ENCODE peak calls at places on chromosome 7, in eight cellular contexts. V, K, A, C, M, P, G and F are unnamed samples. For H3K4me1, the result is how much of the 10 kb centered on the place peaks cover.

GRCh38 chr7:66043681-66044497 is 31.7 kb upstream of the ASL start:
- DNase-seq in V (no peak), K (peak), A (no peak), C (peak), M (peak), P (peak), G (no peak), F (peak)

GRCh38 chr7:40711706-40712105 is 576.9 kb downstream of the SUGCT start:
- DNase-seq in V (no peak), K (no peak), A (no peak), C (no peak), M (no peak), P (no peak), G (no peak), F (no peak)

GRCh38 chr7:6284055-6284400 is 11.6 kb upstream of the CYTH3 start:
- DNase-seq in V (peak), K (no peak), A (no peak), C (no peak), M (no peak), P (no peak), G (no peak), F (no peak)

GRCh38 chr7:107712906-107713305 is 31.0 kb upstream of the CBLL1 start:
- DNase-seq in V (no peak), K (no peak), A (no peak), C (no peak), M (no peak), P (no peak), G (no peak), F (no peak)

GRCh38 chr7:127252736-127253288 is at the start of gene GRM8:
- DNase-seq in V (peak), K (peak), A (no peak), C (peak), M (peak), P (peak), G (peak), F (peak)

GRCh38 chr7:69654381-69654780 is 56.1 kb downstream of the AUTS2 start:
- DNase-seq in V (peak), K (no peak), A (no peak), C (peak), M (no peak), P (no peak), G (no peak), F (no peak)

GRCh38 chr7:16891338-16891737 is 9.6 kb upstream of the AGR3 start:
- DNase-seq in V (peak), K (no peak), A (peak), C (peak), M (no peak), P (no peak), G (peak), F (no peak)

GRCh38 chr7:81299272-81299671 is 380.4 kb upstream of the SEMA3C start:
- DNase-seq in V (peak), K (no peak), A (no peak), C (no peak), M (no peak), P (no peak), G (no peak), F (no peak)

GRCh38 chr7:76071316-76072242 is 23.7 kb downstream of the MDH2 start:
- DNase-seq in V (no peak), K (no peak), A (no peak), C (no peak), M (peak), P (peak), G (no peak), F (peak)

GRCh38 chr7:127981965-127982364 is 49.3 kb downstream of the LRRC4 start:
- DNase-seq in V (no peak), K (no peak), A (no peak), C (no peak), M (no peak), P (no peak), G (no peak), F (no peak)

GRCh38 chr7:30656006-30656575 is 26.2 kb downstream of the CRHR2 start:
- DNase-seq in V (no peak), K (no peak), A (no peak), C (no peak), M (no peak), P (no peak), G (no peak), F (no peak)

GRCh38 chr7:63067897-63068585 is 930.6 kb upstream of the ZNF722 start:
- DNase-seq in V (no peak), K (peak), A (no peak), C (no peak), M (no peak), P (no peak), G (no peak), F (peak)

GRCh38 chr7:42456756-42457276 is 219.8 kb upstream of the GLI3 start:
- DNase-seq in V (no peak), K (no peak), A (no peak), C (no peak), M (no peak), P (no peak), G (no peak), F (no peak)

GRCh38 chr7:36967387-36967786 is 243.1 kb upstream of the AOAH start:
- DNase-seq in V (peak), K (peak), A (no peak), C (peak), M (no peak), P (peak), G (peak), F (no peak)

GRCh38 chr7:22864855-22865606 is 42.4 kb upstream of the TOMM7 start:
- DNase-seq in V (no peak), K (no peak), A (no peak), C (no peak), M (no peak), P (no peak), G (no peak), F (no peak)

GRCh38 chr7:30780909-30781308 is 9.7 kb downstream of the MINDY4 start:
- DNase-seq in V (no peak), K (no peak), A (no peak), C (no peak), M (no peak), P (no peak), G (no peak), F (no peak)

GRCh38 chr7:8443871-8444756 is 10.7 kb downstream of the NXPH1 start:
- DNase-seq in V (peak), K (no peak), A (no peak), C (no peak), M (peak), P (no peak), G (no peak), F (peak)

GRCh38 chr7:85386460-85386859 is 199.6 kb upstream of the SEMA3D start:
- DNase-seq in V (no peak), K (no peak), A (no peak), C (no peak), M (no peak), P (no peak), G (no peak), F (no peak)

GRCh38 chr7:81960026-81960425 is 190.2 kb upstream of the HGF start:
- DNase-seq in V (no peak), K (no peak), A (no peak), C (no peak), M (no peak), P (no peak), G (no peak), F (no peak)

GRCh38 chr7:154699421-154699820 is 303.5 kb downstream of the PAXIP1 start:
- DNase-seq in V (no peak), K (no peak), A (no peak), C (no peak), M (no peak), P (no peak), G (no peak), F (no peak)

GRCh38 chr7:50304158-50304910 is at the start of gene IKZF1:
- DNase-seq in V (no peak), K (peak), A (no peak), C (peak), M (peak), P (no peak), G (peak), F (peak)

GRCh38 chr7:156152380-156152779 is 340.1 kb upstream of the SHH start:
- DNase-seq in V (no peak), K (no peak), A (no peak), C (no peak), M (no peak), P (no peak), G (no peak), F (no peak)

GRCh38 chr7:128020161-128020560 is 11.1 kb downstream of the LRRC4 start:
- DNase-seq in V (peak), K (peak), A (no peak), C (no peak), M (peak), P (no peak), G (no peak), F (no peak)

GRCh38 chr7:64686493-64687184 is 20.7 kb downstream of the ZNF107 start:
- DNase-seq in V (no peak), K (no peak), A (no peak), C (no peak), M (no peak), P (no peak), G (no peak), F (no peak)

DNA sequence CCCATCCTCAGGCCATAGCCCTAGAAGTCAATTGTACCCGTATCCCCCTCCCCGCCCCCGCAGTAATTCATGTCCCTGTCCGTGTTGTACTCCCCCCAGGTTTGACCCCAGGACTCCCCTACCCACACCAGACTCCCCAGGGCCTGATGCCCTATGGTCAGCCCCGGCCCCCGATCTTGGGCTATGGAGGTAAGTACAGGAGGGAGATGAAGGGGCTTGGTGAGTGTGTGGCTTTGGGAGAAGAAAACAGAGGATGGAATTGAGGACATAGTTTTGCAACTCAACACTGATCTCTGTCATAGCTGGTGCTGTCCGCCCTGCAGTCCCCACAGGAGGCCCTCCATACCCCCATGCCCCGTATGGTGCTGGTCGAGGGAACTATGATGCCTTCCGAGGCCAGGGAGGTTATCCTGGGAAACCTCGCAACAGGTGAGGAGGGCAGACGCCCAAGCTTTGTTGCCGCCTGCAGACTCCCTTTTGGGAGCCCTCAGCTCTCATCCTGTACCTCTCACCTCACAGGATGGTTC is 1.5 kb downstream of the UFSP1 start:
- DNase-seq in V (no peak), K (no peak), A (no peak), C (no peak), M (no peak), P (peak), G (no peak), F (no peak)
- TF ChIP-seq POLR2A in V (peak), K (no peak), A (no peak), C (no peak), M (no peak), P (no peak), G (no peak), F (no peak)

GRCh38 chr7:98785929-98786571 is 83.8 kb downstream of the TMEM130 start:
- DNase-seq in V (peak), K (no peak), A (no peak), C (no peak), M (no peak), P (no peak), G (no peak), F (no peak)
- H3K4me1 ChIP-seq in V (under half), K (under half), A (under half), C (under half), M (under half), P (under half), G (under half), F (under half)

GRCh38 chr7:1925349-1925748 is 255.3 kb downstream of the ELFN1 start:
- DNase-seq in V (peak), K (peak), A (no peak), C (no peak), M (no peak), P (no peak), G (no peak), F (no peak)
- TF ChIP-seq EP300 in V (no peak), K (no peak), A (no peak), C (no peak), M (no peak), P (no peak), G (no peak), F (no peak)

GRCh38 chr7:27587429-27587828 is 75.3 kb downstream of the HIBADH start:
- DNase-seq in V (no peak), K (no peak), A (no peak), C (no peak), M (no peak), P (no peak), G (no peak), F (no peak)
- TF ChIP-seq POLR2A in V (no peak), K (no peak), A (no peak), C (no peak), M (no peak), P (no peak), G (no peak), F (no peak)

DNA sequence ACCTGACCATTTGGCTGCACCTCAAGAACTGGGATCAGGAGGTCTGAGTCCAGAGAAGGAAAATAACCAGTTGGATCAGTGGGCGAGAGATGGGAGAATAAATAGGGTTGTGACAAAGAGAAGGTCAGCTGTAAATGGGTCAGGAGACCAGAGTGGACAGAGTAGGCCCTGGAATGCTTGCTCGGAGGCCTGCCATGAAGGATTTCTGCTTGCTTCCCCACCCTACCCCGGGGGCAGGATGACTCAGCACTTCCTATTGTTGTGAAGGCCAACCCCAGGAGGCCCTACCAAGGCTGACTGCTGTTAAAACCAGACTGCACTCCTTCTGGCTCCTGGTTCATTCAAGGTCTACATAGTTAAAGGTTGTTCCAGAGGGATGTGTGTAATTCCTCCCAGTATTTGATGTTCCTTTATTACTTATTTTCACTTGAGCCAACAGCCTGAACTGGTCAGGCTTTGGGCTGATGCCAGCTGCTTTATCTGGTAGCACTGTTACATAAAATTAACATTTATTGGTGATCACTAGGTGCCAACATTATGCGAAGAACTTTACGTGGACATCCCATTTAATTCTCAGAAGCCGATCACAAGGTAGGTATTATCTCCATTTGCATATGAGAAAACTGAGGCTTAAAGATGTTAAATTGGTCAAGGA is 27.3 kb upstream of the IFRD1 start:
- DNase-seq in V (peak), K (peak), A (no peak), C (peak), M (peak), P (peak), G (peak), F (peak)
- H3K4me1 ChIP-seq in V (under half), K (under half), A (under half), C (under half), M (under half), P (under half), G (under half), F (under half)

GRCh38 chr7:91850455-91850854 is 30.0 kb downstream of the MTERF1 start:
- DNase-seq in V (peak), K (no peak), A (no peak), C (no peak), M (no peak), P (no peak), G (no peak), F (no peak)
- TF ChIP-seq EP300 in V (no peak), K (no peak), A (no peak), C (no peak), M (no peak), P (no peak), G (no peak), F (no peak)

GRCh38 chr7:151470656-151471180 is 30.8 kb upstream of the CRYGN start:
- DNase-seq in V (no peak), K (no peak), A (no peak), C (no peak), M (no peak), P (no peak), G (no peak), F (no peak)

GRCh38 chr7:151472644-151473380 is 32.9 kb upstream of the CRYGN start:
- DNase-seq in V (no peak), K (no peak), A (peak), C (no peak), M (no peak), P (no peak), G (no peak), F (no peak)

GRCh38 chr7:151465169-151465568 is 25.2 kb upstream of the CRYGN start:
- DNase-seq in V (no peak), K (no peak), A (no peak), C (no peak), M (no peak), P (no peak), G (no peak), F (no peak)

GRCh38 chr7:151468214-151469023 is 28.5 kb upstream of the CRYGN start:
- DNase-seq in V (no peak), K (no peak), A (no peak), C (no peak), M (no peak), P (no peak), G (no peak), F (no peak)

GRCh38 chr7:151469281-151469680 is 29.3 kb upstream of the CRYGN start:
- DNase-seq in V (no peak), K (no peak), A (no peak), C (no peak), M (no peak), P (no peak), G (no peak), F (peak)
- TF ChIP-seq POLR2A in V (no peak), K (no peak), A (no peak), C (no peak), M (no peak), P (no peak), G (no peak), F (no peak)

DNA sequence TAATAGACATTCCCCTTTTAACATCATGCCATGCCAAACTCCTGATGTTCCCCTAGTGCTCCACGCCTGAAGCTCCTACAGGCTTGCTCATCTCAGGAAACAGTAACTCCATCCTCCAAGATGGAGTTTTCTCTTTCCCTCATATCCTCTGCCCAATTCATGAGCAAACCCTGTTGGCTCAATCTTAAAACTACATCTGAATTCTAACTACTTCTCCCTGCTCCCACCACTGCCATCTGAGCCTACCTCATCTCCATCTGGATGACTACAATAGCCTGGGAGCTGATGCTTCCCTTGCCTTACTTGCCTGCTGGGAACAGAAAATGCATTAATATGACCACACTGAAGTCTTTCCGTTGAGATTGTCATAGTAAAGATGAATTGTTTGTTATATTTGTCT is 271.7 kb upstream of the MKLN1 start:
- DNase-seq in V (no peak), K (no peak), A (no peak), C (no peak), M (no peak), P (no peak), G (no peak), F (no peak)
- H3K4me1 ChIP-seq in V (under half), K (under half), A (under half), C (under half), M (under half), P (under half), G (half or more), F (half or more)

GRCh38 chr7:24462984-24463383 is 110.3 kb upstream of the PALS2 start:
- DNase-seq in V (no peak), K (no peak), A (no peak), C (no peak), M (no peak), P (no peak), G (no peak), F (no peak)

GRCh38 chr7:24456526-24457214 is 116.6 kb upstream of the PALS2 start:
- DNase-seq in V (peak), K (no peak), A (no peak), C (no peak), M (no peak), P (no peak), G (no peak), F (no peak)

GRCh38 chr7:24462117-24462516 is 111.1 kb upstream of the PALS2 start:
- DNase-seq in V (no peak), K (no peak), A (no peak), C (no peak), M (no peak), P (no peak), G (no peak), F (no peak)

GRCh38 chr7:24455813-24456525 is 117.3 kb upstream of the PALS2 start:
- DNase-seq in V (no peak), K (no peak), A (peak), C (no peak), M (no peak), P (no peak), G (no peak), F (no peak)

GRCh38 chr7:24457215-24457549 is 116.1 kb upstream of the PALS2 start:
- DNase-seq in V (no peak), K (no peak), A (no peak), C (no peak), M (no peak), P (no peak), G (no peak), F (no peak)
- TF ChIP-seq EP300 in V (no peak), K (no peak), A (no peak), C (no peak), M (no peak), P (no peak), G (no peak), F (no peak)